ENCODE peak calls at places on chromosomes 7 and 10, in seven cellular contexts. One of them, this sample, is unnamed.

GRCh38 chr7:38428040-38428439 is 154.6 kb upstream of the TARP start:
- DNase-seq in mesendoderm: no peak
- DNase-seq in IMR-90: peak; percentile 31
- DNase-seq in H9: no peak
- DNase-seq in neuronal stem cell: no peak
- DNase-seq in mesenchymal stem cell: no peak
- DNase-seq in H1: no peak
- DNase-seq in this sample: no peak

GRCh38 chr7:108289852-108290251 is 159.7 kb upstream of the LAMB4 start:
- DNase-seq in IMR-90: no peak
- DNase-seq in H9: no peak
- DNase-seq in neuronal stem cell: no peak
- DNase-seq in mesenchymal stem cell: no peak
- DNase-seq in mesendoderm: no peak
- DNase-seq in H1: no peak
- DNase-seq in this sample: no peak

GRCh38 chr10:72316748-72317435 is 37.8 kb downstream of the DNAJB12 start:
- DNase-seq in mesenchymal stem cell: no peak
- DNase-seq in neuronal stem cell: no peak
- DNase-seq in mesendoderm: no peak
- DNase-seq in H1: no peak
- DNase-seq in H9: no peak
- DNase-seq in IMR-90: no peak
- DNase-seq in this sample: no peak

GRCh38 chr7:18402488-18403183 is 92.9 kb upstream of the HDAC9 start:
- DNase-seq in H1: no peak
- DNase-seq in IMR-90: peak; percentile 88
- DNase-seq in mesenchymal stem cell: peak; percentile 78
- DNase-seq in H9: no peak
- DNase-seq in neuronal stem cell: no peak
- DNase-seq in mesendoderm: no peak
- DNase-seq in this sample: peak; percentile 13

GRCh38 chr7:47378728-47379395 is 203.0 kb downstream of the TNS3 start:
- DNase-seq in neuronal stem cell: no peak
- DNase-seq in IMR-90: no peak
- DNase-seq in H1: no peak
- DNase-seq in mesendoderm: no peak
- DNase-seq in H9: no peak
- DNase-seq in mesenchymal stem cell: no peak
- DNase-seq in this sample: no peak

GRCh38 chr7:148883233-148884048 is 650 bp downstream of the EZH2 start:
- DNase-seq in neuronal stem cell: peak; percentile 44
- DNase-seq in H9: no peak
- DNase-seq in mesenchymal stem cell: peak; percentile 40
- DNase-seq in IMR-90: no peak
- DNase-seq in mesendoderm: peak; percentile 26
- DNase-seq in H1: no peak
- DNase-seq in this sample: no peak

GRCh38 chr10:121393522-121393921 is 204.7 kb downstream of the FGFR2 start:
- DNase-seq in neuronal stem cell: no peak
- DNase-seq in H1: no peak
- DNase-seq in mesendoderm: no peak
- DNase-seq in mesenchymal stem cell: no peak
- DNase-seq in H9: no peak
- DNase-seq in IMR-90: no peak
- DNase-seq in this sample: no peak

GRCh38 chr7:93601363-93601762 is 26.8 kb upstream of the CALCR start:
- DNase-seq in H1: no peak
- DNase-seq in H9: peak; percentile 24
- DNase-seq in neuronal stem cell: no peak
- DNase-seq in mesenchymal stem cell: no peak
- DNase-seq in IMR-90: no peak
- DNase-seq in mesendoderm: peak; percentile 31
- DNase-seq in this sample: no peak

GRCh38 chr10:6418613-6419216 is 161.4 kb downstream of the PRKCQ start:
- DNase-seq in mesendoderm: no peak
- DNase-seq in IMR-90: no peak
- DNase-seq in H9: no peak
- DNase-seq in neuronal stem cell: no peak
- DNase-seq in mesenchymal stem cell: no peak
- DNase-seq in H1: no peak
- DNase-seq in this sample: no peak

GRCh38 chr10:6426317-6426716 is 153.8 kb downstream of the PRKCQ start:
- DNase-seq in IMR-90: no peak
- DNase-seq in neuronal stem cell: no peak
- DNase-seq in H9: no peak
- DNase-seq in mesendoderm: no peak
- DNase-seq in mesenchymal stem cell: no peak
- DNase-seq in H1: no peak
- DNase-seq in this sample: no peak

GRCh38 chr10:6423413-6424170 is 156.5 kb downstream of the PRKCQ start:
- DNase-seq in H1: no peak
- DNase-seq in H9: no peak
- DNase-seq in neuronal stem cell: no peak
- DNase-seq in mesenchymal stem cell: no peak
- DNase-seq in IMR-90: no peak
- DNase-seq in mesendoderm: no peak
- DNase-seq in this sample: no peak

GRCh38 chr10:6427357-6427959 is 152.6 kb downstream of the PRKCQ start:
- DNase-seq in neuronal stem cell: no peak
- DNase-seq in IMR-90: no peak
- DNase-seq in H1: no peak
- DNase-seq in H9: no peak
- DNase-seq in mesendoderm: no peak
- DNase-seq in mesenchymal stem cell: no peak
- DNase-seq in this sample: no peak

GRCh38 chr10:6423004-6423403 is 157.1 kb downstream of the PRKCQ start:
- DNase-seq in mesenchymal stem cell: peak; percentile 88
- DNase-seq in H1: no peak
- DNase-seq in neuronal stem cell: no peak
- DNase-seq in H9: no peak
- DNase-seq in IMR-90: peak; percentile 2
- DNase-seq in mesendoderm: no peak
- DNase-seq in this sample: no peak
- H3K23ac ChIP-seq in mesenchymal stem cell: no peak overlapping the region
- H3K23ac ChIP-seq in H1: no peak overlapping the region
- H3K23ac ChIP-seq in neuronal stem cell: no peak overlapping the region
- H3K23ac ChIP-seq in H9: no peak overlapping the region
- H3K23ac ChIP-seq in IMR-90: no peak overlapping the region
- H3K23ac ChIP-seq in mesendoderm: no peak overlapping the region
- H3K23ac ChIP-seq in this sample: no peak overlapping the region

GRCh38 chr7:11133436-11133959 is 159.8 kb downstream of the PHF14 start:
- DNase-seq in IMR-90: no peak
- DNase-seq in mesenchymal stem cell: no peak
- DNase-seq in mesendoderm: no peak
- DNase-seq in H1: no peak
- DNase-seq in neuronal stem cell: no peak
- DNase-seq in H9: no peak
- DNase-seq in this sample: no peak
- H3K23ac ChIP-seq in IMR-90: no peak overlapping the region
- H3K23ac ChIP-seq in mesenchymal stem cell: no peak overlapping the region
- H3K23ac ChIP-seq in mesendoderm: no peak overlapping the region
- H3K23ac ChIP-seq in H1: no peak overlapping the region
- H3K23ac ChIP-seq in neuronal stem cell: no peak overlapping the region
- H3K23ac ChIP-seq in H9: no peak overlapping the region
- H3K23ac ChIP-seq in this sample: no peak overlapping the region

DNA sequence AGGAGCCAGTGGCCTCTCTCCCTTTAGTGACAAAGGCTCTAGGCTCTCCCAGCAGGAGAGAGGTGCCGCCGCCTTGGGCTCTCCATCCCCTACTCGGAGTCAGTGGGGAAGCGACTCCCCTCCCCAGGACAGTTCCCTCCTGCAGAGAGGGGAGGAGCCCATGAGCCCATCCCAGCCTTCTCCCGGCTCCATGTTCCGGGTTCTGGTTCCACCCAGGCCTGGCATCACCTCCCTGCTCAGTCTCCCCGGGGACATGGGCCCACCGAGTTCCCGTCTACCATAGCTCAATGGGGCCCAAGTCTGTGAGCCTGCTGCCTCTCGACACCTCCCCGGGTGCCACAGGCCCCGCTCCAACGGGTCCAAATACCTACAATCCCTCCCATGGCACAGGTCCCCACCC is 66.5 kb upstream of the DNAAF5 start:
- DNase-seq in H1: no peak
- DNase-seq in mesendoderm: no peak
- DNase-seq in H9: no peak
- DNase-seq in mesenchymal stem cell: no peak
- DNase-seq in neuronal stem cell: no peak
- DNase-seq in IMR-90: no peak
- DNase-seq in this sample: no peak
- H3K23ac ChIP-seq in H1: no peak overlapping the region
- H3K23ac ChIP-seq in mesendoderm: no peak overlapping the region
- H3K23ac ChIP-seq in H9: no peak overlapping the region
- H3K23ac ChIP-seq in mesenchymal stem cell: no peak overlapping the region
- H3K23ac ChIP-seq in neuronal stem cell: no peak overlapping the region
- H3K23ac ChIP-seq in IMR-90: no peak overlapping the region
- H3K23ac ChIP-seq in this sample: no peak overlapping the region

DNA sequence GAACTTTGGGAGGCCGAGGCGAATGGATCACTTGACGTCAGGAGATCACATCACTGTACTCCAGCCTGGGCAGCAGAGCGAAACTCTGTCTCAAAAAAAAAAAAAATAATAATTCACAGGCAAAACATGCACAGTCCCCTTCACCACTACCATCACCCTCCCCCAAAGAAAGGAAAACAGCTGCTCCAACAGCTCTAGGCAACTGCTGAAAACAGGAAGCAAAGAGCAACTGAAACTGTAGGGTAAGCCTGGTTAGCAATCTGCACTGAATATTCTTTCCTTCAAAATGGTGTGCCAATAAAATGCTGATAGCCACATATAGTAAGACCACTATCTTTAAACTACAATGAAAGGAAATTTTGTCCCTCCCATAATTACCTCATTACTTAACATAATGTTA is 11.8 kb downstream of the NT5C2 start:
- DNase-seq in H9: no peak
- DNase-seq in mesenchymal stem cell: no peak
- DNase-seq in mesendoderm: no peak
- DNase-seq in neuronal stem cell: no peak
- DNase-seq in IMR-90: no peak
- DNase-seq in H1: no peak
- DNase-seq in this sample: no peak
- H3K23ac ChIP-seq in H9: no peak overlapping the region
- H3K23ac ChIP-seq in mesenchymal stem cell: no peak overlapping the region
- H3K23ac ChIP-seq in mesendoderm: no peak overlapping the region
- H3K23ac ChIP-seq in neuronal stem cell: no peak overlapping the region
- H3K23ac ChIP-seq in IMR-90: no peak overlapping the region
- H3K23ac ChIP-seq in H1: no peak overlapping the region
- H3K23ac ChIP-seq in this sample: no peak overlapping the region

DNA sequence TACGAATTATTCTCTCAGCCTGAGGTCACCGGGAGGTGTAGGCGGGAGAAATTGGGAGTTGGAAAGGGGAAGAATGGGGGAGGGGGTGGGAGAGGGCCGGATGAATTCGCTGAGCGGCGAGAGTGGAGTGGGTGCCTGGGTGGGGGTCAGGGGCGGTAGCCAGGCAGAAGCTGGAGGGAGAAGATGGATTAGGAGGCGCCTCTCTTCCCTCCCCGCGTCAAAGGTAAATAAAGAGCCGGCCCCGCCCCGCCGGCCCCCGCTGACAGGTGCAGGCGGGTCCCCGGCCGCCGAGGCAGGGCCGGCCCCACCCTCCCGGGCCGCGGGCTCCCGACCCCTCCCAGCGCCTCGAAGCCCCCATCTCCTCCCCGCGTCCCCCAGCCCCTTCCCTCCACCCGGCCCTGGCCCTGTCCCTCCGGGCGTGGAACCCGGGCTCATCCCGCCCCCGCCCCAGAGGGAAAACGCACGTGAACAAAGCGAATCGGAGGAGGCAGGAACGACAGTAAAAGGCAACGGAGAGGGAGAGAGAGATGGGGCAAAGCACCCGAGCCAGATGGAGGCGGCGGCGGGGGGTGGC is 874 bp downstream of the FAM131B start:
- DNase-seq in H1: no peak
- DNase-seq in neuronal stem cell: peak; percentile 24
- DNase-seq in IMR-90: no peak
- DNase-seq in mesendoderm: no peak
- DNase-seq in mesenchymal stem cell: no peak
- DNase-seq in H9: no peak
- DNase-seq in this sample: no peak
- H3K23ac ChIP-seq in H1: no peak overlapping the region
- H3K23ac ChIP-seq in neuronal stem cell: peak overlapping the region; percentile 87
- H3K23ac ChIP-seq in IMR-90: no peak overlapping the region
- H3K23ac ChIP-seq in mesendoderm: no peak overlapping the region
- H3K23ac ChIP-seq in mesenchymal stem cell: no peak overlapping the region
- H3K23ac ChIP-seq in H9: no peak overlapping the region
- H3K23ac ChIP-seq in this sample: no peak overlapping the region

GRCh38 chr7:150828384-150828783 is 23.9 kb upstream of the AOC1 start:
- DNase-seq in mesendoderm: no peak
- DNase-seq in mesenchymal stem cell: no peak
- DNase-seq in H9: no peak
- DNase-seq in neuronal stem cell: no peak
- DNase-seq in H1: no peak
- DNase-seq in IMR-90: no peak
- DNase-seq in this sample: no peak
- H3K23ac ChIP-seq in mesendoderm: no peak overlapping the region
- H3K23ac ChIP-seq in mesenchymal stem cell: no peak overlapping the region
- H3K23ac ChIP-seq in H9: no peak overlapping the region
- H3K23ac ChIP-seq in neuronal stem cell: no peak overlapping the region
- H3K23ac ChIP-seq in H1: no peak overlapping the region
- H3K23ac ChIP-seq in IMR-90: no peak overlapping the region
- H3K23ac ChIP-seq in this sample: no peak overlapping the region

DNA sequence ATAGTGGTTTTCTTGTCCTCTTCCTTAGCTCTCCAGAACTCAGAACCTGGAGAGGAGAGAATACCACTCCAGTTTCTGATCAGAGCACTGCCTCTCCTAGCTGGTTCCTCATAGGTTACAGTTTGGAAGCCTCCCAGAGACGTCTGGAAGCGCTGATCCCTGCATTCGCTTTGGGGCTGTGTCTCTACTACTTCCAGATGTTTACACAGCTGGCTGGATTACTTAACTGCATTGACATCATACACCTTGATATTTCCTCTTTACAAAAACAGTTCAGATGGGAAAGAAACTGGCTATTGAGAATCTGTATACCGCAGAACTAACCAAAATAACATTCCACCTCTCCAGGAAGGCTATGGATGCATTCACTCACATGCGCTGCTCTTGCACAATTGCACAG is 327.2 kb upstream of the ZMIZ1 start:
- DNase-seq in H1: no peak
- DNase-seq in H9: no peak
- DNase-seq in mesendoderm: no peak
- DNase-seq in neuronal stem cell: no peak
- DNase-seq in mesenchymal stem cell: peak; percentile 71
- DNase-seq in IMR-90: peak; percentile 66
- DNase-seq in this sample: no peak
- H3K23ac ChIP-seq in H1: no peak overlapping the region
- H3K23ac ChIP-seq in H9: no peak overlapping the region
- H3K23ac ChIP-seq in mesendoderm: no peak overlapping the region
- H3K23ac ChIP-seq in neuronal stem cell: no peak overlapping the region
- H3K23ac ChIP-seq in mesenchymal stem cell: no peak overlapping the region
- H3K23ac ChIP-seq in IMR-90: no peak overlapping the region
- H3K23ac ChIP-seq in this sample: no peak overlapping the region

DNA sequence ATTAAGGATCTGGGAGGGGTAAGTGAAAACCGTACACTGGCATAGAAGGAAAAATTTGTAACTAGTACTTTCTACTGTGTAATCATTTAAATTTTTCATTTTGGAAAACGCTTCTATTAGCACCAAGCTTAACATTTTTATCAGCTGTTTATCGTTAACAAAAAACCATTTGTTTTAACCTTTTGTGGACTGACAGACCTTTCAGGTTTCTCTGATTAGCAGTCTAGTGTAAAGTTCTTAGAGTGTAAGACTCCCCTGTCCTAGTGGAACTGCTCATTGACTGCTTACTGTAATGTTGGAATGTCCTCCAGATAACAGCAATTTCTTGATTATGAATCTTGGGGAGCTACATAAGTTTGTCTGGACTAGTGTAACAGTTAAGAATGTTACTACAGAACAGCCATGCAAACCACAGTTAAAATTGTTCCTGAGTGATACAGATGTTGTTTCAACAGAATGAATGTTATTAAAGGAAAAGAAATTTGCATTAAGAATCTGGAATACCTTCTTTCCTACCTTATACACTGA is 2.0 kb downstream of the DBF4 start:
- DNase-seq in IMR-90: peak; percentile 31
- DNase-seq in H9: no peak
- DNase-seq in neuronal stem cell: no peak
- DNase-seq in mesendoderm: peak; percentile 2
- DNase-seq in mesenchymal stem cell: peak; percentile 38
- DNase-seq in H1: no peak
- DNase-seq in this sample: no peak
- H3K23ac ChIP-seq in IMR-90: peak overlapping the region; percentile 77
- H3K23ac ChIP-seq in H9: no peak overlapping the region
- H3K23ac ChIP-seq in neuronal stem cell: no peak overlapping the region
- H3K23ac ChIP-seq in mesendoderm: no peak overlapping the region
- H3K23ac ChIP-seq in mesenchymal stem cell: no peak overlapping the region
- H3K23ac ChIP-seq in H1: no peak overlapping the region
- H3K23ac ChIP-seq in this sample: no peak overlapping the region